ENCODE peak calls at places on chromosomes 7 and 10, in nine cellular contexts. One of them, this sample, is unnamed.
A peak's percentile ranks its signal among the peaks of the same experiment; 100 is the strongest.

GRCh38 chr10:84108797-84109196 is 30.5 kb upstream of the GHITM start:
- DNase-seq in CD8-positive, alpha-beta T cell: no peak
- DNase-seq in NT2/D1: no peak
- DNase-seq in tibial artery: no peak
- DNase-seq in fibroblast of lung: no peak
- DNase-seq in mesenchymal stem cell: no peak
- DNase-seq in CD8-positive, alpha-beta memory T cell: no peak
- DNase-seq in heart left ventricle: no peak
- DNase-seq in IMR-90: no peak
- DNase-seq in this sample: no peak

GRCh38 chr10:89543841-89544240 is 8.4 kb upstream of the SLC16A12 start:
- DNase-seq in heart left ventricle: no peak
- DNase-seq in CD8-positive, alpha-beta T cell: no peak
- DNase-seq in tibial artery: no peak
- DNase-seq in IMR-90: no peak
- DNase-seq in NT2/D1: no peak
- DNase-seq in mesenchymal stem cell: no peak
- DNase-seq in CD8-positive, alpha-beta memory T cell: no peak
- DNase-seq in fibroblast of lung: no peak
- DNase-seq in this sample: no peak

GRCh38 chr10:122139226-122139625 is 131.9 kb upstream of the BTBD16 start:
- DNase-seq in CD8-positive, alpha-beta T cell: no peak
- DNase-seq in IMR-90: no peak
- DNase-seq in mesenchymal stem cell: peak; percentile 46
- DNase-seq in heart left ventricle: peak; percentile 88
- DNase-seq in tibial artery: no peak
- DNase-seq in NT2/D1: no peak
- DNase-seq in fibroblast of lung: no peak
- DNase-seq in CD8-positive, alpha-beta memory T cell: no peak
- DNase-seq in this sample: no peak

GRCh38 chr7:54811016-54811924 is 52.3 kb upstream of the SEC61G start:
- DNase-seq in tibial artery: no peak
- DNase-seq in mesenchymal stem cell: peak; percentile 62
- DNase-seq in heart left ventricle: no peak
- DNase-seq in CD8-positive, alpha-beta T cell: no peak
- DNase-seq in fibroblast of lung: peak; percentile 91
- DNase-seq in NT2/D1: no peak
- DNase-seq in IMR-90: peak; percentile 94
- DNase-seq in CD8-positive, alpha-beta memory T cell: no peak
- DNase-seq in this sample: no peak

GRCh38 chr7:91034459-91035368 is 229.5 kb upstream of the FZD1 start:
- DNase-seq in CD8-positive, alpha-beta T cell: no peak
- DNase-seq in tibial artery: peak; percentile 60
- DNase-seq in NT2/D1: peak; percentile 50
- DNase-seq in fibroblast of lung: peak; percentile 77
- DNase-seq in heart left ventricle: peak; percentile 50
- DNase-seq in IMR-90: peak; percentile 63
- DNase-seq in mesenchymal stem cell: peak; percentile 42
- DNase-seq in CD8-positive, alpha-beta memory T cell: no peak
- DNase-seq in this sample: peak; percentile 76

GRCh38 chr7:99679032-99679399 is 780 bp downstream of the CYP3A5 start:
- DNase-seq in CD8-positive, alpha-beta T cell: no peak
- DNase-seq in tibial artery: no peak
- DNase-seq in CD8-positive, alpha-beta memory T cell: no peak
- DNase-seq in mesenchymal stem cell: peak; percentile 16
- DNase-seq in heart left ventricle: no peak
- DNase-seq in NT2/D1: no peak
- DNase-seq in IMR-90: peak; percentile 22
- DNase-seq in fibroblast of lung: peak; percentile 17
- DNase-seq in this sample: peak; percentile 22

GRCh38 chr10:71646592-71647292 is 72.8 kb downstream of the C10orf105 start:
- DNase-seq in CD8-positive, alpha-beta memory T cell: no peak
- DNase-seq in mesenchymal stem cell: no peak
- DNase-seq in heart left ventricle: no peak
- DNase-seq in fibroblast of lung: no peak
- DNase-seq in tibial artery: no peak
- DNase-seq in CD8-positive, alpha-beta T cell: no peak
- DNase-seq in IMR-90: no peak
- DNase-seq in NT2/D1: no peak
- DNase-seq in this sample: no peak

GRCh38 chr10:100982916-100983830 is 4.1 kb downstream of the MRPL43 start:
- DNase-seq in IMR-90: no peak
- DNase-seq in fibroblast of lung: no peak
- DNase-seq in NT2/D1: no peak
- DNase-seq in tibial artery: no peak
- DNase-seq in mesenchymal stem cell: no peak
- DNase-seq in CD8-positive, alpha-beta memory T cell: no peak
- DNase-seq in CD8-positive, alpha-beta T cell: no peak
- DNase-seq in heart left ventricle: no peak
- DNase-seq in this sample: no peak

GRCh38 chr10:50622497-50623298 is 1.1 kb downstream of the SGMS1 start:
- DNase-seq in CD8-positive, alpha-beta memory T cell: peak; percentile 50
- DNase-seq in fibroblast of lung: peak; percentile 51
- DNase-seq in tibial artery: peak; percentile 41
- DNase-seq in mesenchymal stem cell: peak; percentile 55
- DNase-seq in CD8-positive, alpha-beta T cell: peak; percentile 47
- DNase-seq in IMR-90: peak; percentile 50
- DNase-seq in NT2/D1: no peak
- DNase-seq in heart left ventricle: peak; percentile 61
- DNase-seq in this sample: peak; percentile 29

GRCh38 chr10:60305394-60305892 is 84.2 kb downstream of the ANK3 start:
- DNase-seq in CD8-positive, alpha-beta T cell: no peak
- DNase-seq in fibroblast of lung: peak; percentile 44
- DNase-seq in tibial artery: no peak
- DNase-seq in mesenchymal stem cell: peak; percentile 66
- DNase-seq in CD8-positive, alpha-beta memory T cell: no peak
- DNase-seq in NT2/D1: no peak
- DNase-seq in IMR-90: peak; percentile 65
- DNase-seq in heart left ventricle: no peak
- DNase-seq in this sample: no peak

GRCh38 chr7:52565980-52566379 is 469.5 kb upstream of the POM121L12 start:
- DNase-seq in CD8-positive, alpha-beta memory T cell: no peak
- DNase-seq in fibroblast of lung: no peak
- DNase-seq in NT2/D1: no peak
- DNase-seq in tibial artery: no peak
- DNase-seq in mesenchymal stem cell: no peak
- DNase-seq in heart left ventricle: no peak
- DNase-seq in IMR-90: no peak
- DNase-seq in CD8-positive, alpha-beta T cell: no peak
- DNase-seq in this sample: no peak

GRCh38 chr7:41698726-41699125 is 4.2 kb downstream of the INHBA start:
- DNase-seq in fibroblast of lung: peak; percentile 68
- DNase-seq in NT2/D1: no peak
- DNase-seq in heart left ventricle: peak; percentile 26
- DNase-seq in CD8-positive, alpha-beta memory T cell: no peak
- DNase-seq in CD8-positive, alpha-beta T cell: no peak
- DNase-seq in mesenchymal stem cell: peak; percentile 85
- DNase-seq in IMR-90: peak; percentile 85
- DNase-seq in tibial artery: no peak
- DNase-seq in this sample: no peak

GRCh38 chr10:91219371-91220193 is 881 bp upstream of the PCGF5 start:
- DNase-seq in tibial artery: no peak
- DNase-seq in fibroblast of lung: no peak
- DNase-seq in heart left ventricle: no peak
- DNase-seq in CD8-positive, alpha-beta memory T cell: no peak
- DNase-seq in mesenchymal stem cell: no peak
- DNase-seq in IMR-90: peak; percentile 29
- DNase-seq in CD8-positive, alpha-beta T cell: no peak
- DNase-seq in NT2/D1: no peak
- DNase-seq in this sample: no peak

GRCh38 chr7:54080525-54080924 is 461.6 kb upstream of the VSTM2A start:
- DNase-seq in fibroblast of lung: no peak
- DNase-seq in CD8-positive, alpha-beta T cell: no peak
- DNase-seq in CD8-positive, alpha-beta memory T cell: no peak
- DNase-seq in IMR-90: no peak
- DNase-seq in NT2/D1: no peak
- DNase-seq in mesenchymal stem cell: no peak
- DNase-seq in heart left ventricle: no peak
- DNase-seq in tibial artery: no peak
- DNase-seq in this sample: no peak

GRCh38 chr10:48938281-48938680 is 1.4 kb downstream of the LRRC18 start:
- DNase-seq in CD8-positive, alpha-beta T cell: no peak
- DNase-seq in CD8-positive, alpha-beta memory T cell: no peak
- DNase-seq in NT2/D1: no peak
- DNase-seq in tibial artery: no peak
- DNase-seq in fibroblast of lung: no peak
- DNase-seq in IMR-90: no peak
- DNase-seq in heart left ventricle: no peak
- DNase-seq in mesenchymal stem cell: no peak
- DNase-seq in this sample: no peak

GRCh38 chr7:132500727-132501410 is 75.4 kb downstream of the PLXNA4 start:
- DNase-seq in mesenchymal stem cell: peak; percentile 2
- DNase-seq in NT2/D1: no peak
- DNase-seq in CD8-positive, alpha-beta T cell: no peak
- DNase-seq in CD8-positive, alpha-beta memory T cell: no peak
- DNase-seq in IMR-90: no peak
- DNase-seq in heart left ventricle: peak; percentile 82
- DNase-seq in fibroblast of lung: peak; percentile 74
- DNase-seq in tibial artery: peak; percentile 80
- DNase-seq in this sample: no peak

GRCh38 chr10:124966008-124966407 is 24.1 kb downstream of the ZRANB1 start:
- DNase-seq in CD8-positive, alpha-beta memory T cell: no peak
- DNase-seq in CD8-positive, alpha-beta T cell: no peak
- DNase-seq in fibroblast of lung: peak; percentile 45
- DNase-seq in NT2/D1: no peak
- DNase-seq in IMR-90: peak; percentile 53
- DNase-seq in mesenchymal stem cell: no peak
- DNase-seq in tibial artery: no peak
- DNase-seq in heart left ventricle: no peak
- DNase-seq in this sample: no peak
- H3K4me3 ChIP-seq in CD8-positive, alpha-beta memory T cell: no peak overlapping the region
- H3K4me3 ChIP-seq in CD8-positive, alpha-beta T cell: no peak overlapping the region
- H3K4me3 ChIP-seq in fibroblast of lung: no peak overlapping the region
- H3K4me3 ChIP-seq in NT2/D1: no peak overlapping the region
- H3K4me3 ChIP-seq in IMR-90: no peak overlapping the region
- H3K4me3 ChIP-seq in mesenchymal stem cell: no peak overlapping the region
- H3K4me3 ChIP-seq in tibial artery: no peak overlapping the region
- H3K4me3 ChIP-seq in heart left ventricle: no peak overlapping the region
- H3K4me3 ChIP-seq in this sample: no peak overlapping the region

GRCh38 chr10:124601016-124601415 is 139.4 kb downstream of the LHPP start:
- DNase-seq in NT2/D1: no peak
- DNase-seq in tibial artery: no peak
- DNase-seq in fibroblast of lung: no peak
- DNase-seq in CD8-positive, alpha-beta memory T cell: no peak
- DNase-seq in CD8-positive, alpha-beta T cell: no peak
- DNase-seq in heart left ventricle: no peak
- DNase-seq in mesenchymal stem cell: no peak
- DNase-seq in IMR-90: no peak
- DNase-seq in this sample: no peak
- H3K9me3 ChIP-seq in NT2/D1: no peaks in the 10 kb centered on the region
- H3K9me3 ChIP-seq in tibial artery: no peaks in the 10 kb centered on the region
- H3K9me3 ChIP-seq in fibroblast of lung: no peaks in the 10 kb centered on the region
- H3K9me3 ChIP-seq in CD8-positive, alpha-beta memory T cell: no peaks in the 10 kb centered on the region
- H3K9me3 ChIP-seq in CD8-positive, alpha-beta T cell: no peaks in the 10 kb centered on the region
- H3K9me3 ChIP-seq in heart left ventricle: no peaks in the 10 kb centered on the region
- H3K9me3 ChIP-seq in mesenchymal stem cell: no peaks in the 10 kb centered on the region
- H3K9me3 ChIP-seq in IMR-90: no peaks in the 10 kb centered on the region
- H3K9me3 ChIP-seq in this sample: no peaks in the 10 kb centered on the region

GRCh38 chr7:94647295-94647694 is 8.6 kb downstream of the SGCE start:
- DNase-seq in fibroblast of lung: no peak
- DNase-seq in mesenchymal stem cell: no peak
- DNase-seq in NT2/D1: no peak
- DNase-seq in heart left ventricle: no peak
- DNase-seq in IMR-90: no peak
- DNase-seq in CD8-positive, alpha-beta memory T cell: no peak
- DNase-seq in tibial artery: no peak
- DNase-seq in CD8-positive, alpha-beta T cell: no peak
- DNase-seq in this sample: no peak

GRCh38 chr7:94650652-94651051 is 5.3 kb downstream of the SGCE start:
- DNase-seq in heart left ventricle: no peak
- DNase-seq in CD8-positive, alpha-beta memory T cell: no peak
- DNase-seq in NT2/D1: no peak
- DNase-seq in mesenchymal stem cell: no peak
- DNase-seq in tibial artery: no peak
- DNase-seq in CD8-positive, alpha-beta T cell: no peak
- DNase-seq in fibroblast of lung: no peak
- DNase-seq in IMR-90: no peak
- DNase-seq in this sample: no peak

GRCh38 chr7:94648731-94649130 is 7.2 kb downstream of the SGCE start:
- DNase-seq in mesenchymal stem cell: no peak
- DNase-seq in CD8-positive, alpha-beta memory T cell: no peak
- DNase-seq in tibial artery: no peak
- DNase-seq in heart left ventricle: no peak
- DNase-seq in fibroblast of lung: no peak
- DNase-seq in NT2/D1: no peak
- DNase-seq in IMR-90: no peak
- DNase-seq in CD8-positive, alpha-beta T cell: no peak
- DNase-seq in this sample: no peak

GRCh38 chr7:94650137-94650536 is 5.8 kb downstream of the SGCE start:
- DNase-seq in tibial artery: no peak
- DNase-seq in CD8-positive, alpha-beta T cell: no peak
- DNase-seq in CD8-positive, alpha-beta memory T cell: no peak
- DNase-seq in IMR-90: no peak
- DNase-seq in fibroblast of lung: no peak
- DNase-seq in mesenchymal stem cell: no peak
- DNase-seq in heart left ventricle: no peak
- DNase-seq in NT2/D1: no peak
- DNase-seq in this sample: no peak

GRCh38 chr7:94649313-94649924 is 6.5 kb downstream of the SGCE start:
- DNase-seq in tibial artery: no peak
- DNase-seq in NT2/D1: no peak
- DNase-seq in heart left ventricle: no peak
- DNase-seq in CD8-positive, alpha-beta T cell: no peak
- DNase-seq in IMR-90: peak; percentile 2
- DNase-seq in CD8-positive, alpha-beta memory T cell: no peak
- DNase-seq in mesenchymal stem cell: peak; percentile 26
- DNase-seq in fibroblast of lung: no peak
- DNase-seq in this sample: no peak
- H3K27me3 ChIP-seq in tibial artery: no peaks in the 10 kb centered on the region
- H3K27me3 ChIP-seq in NT2/D1: no peaks in the 10 kb centered on the region
- H3K27me3 ChIP-seq in heart left ventricle: no peaks in the 10 kb centered on the region
- H3K27me3 ChIP-seq in CD8-positive, alpha-beta T cell: peaks cover 16% of the 10 kb centered on the region
- H3K27me3 ChIP-seq in IMR-90: no peaks in the 10 kb centered on the region
- H3K27me3 ChIP-seq in CD8-positive, alpha-beta memory T cell: peaks cover 30% of the 10 kb centered on the region
- H3K27me3 ChIP-seq in mesenchymal stem cell: no peaks in the 10 kb centered on the region
- H3K27me3 ChIP-seq in fibroblast of lung: no peaks in the 10 kb centered on the region
- H3K27me3 ChIP-seq in this sample: no peaks in the 10 kb centered on the region

GRCh38 chr10:6794441-6794840 is 214.4 kb upstream of the PRKCQ start:
- DNase-seq in fibroblast of lung: no peak
- DNase-seq in heart left ventricle: no peak
- DNase-seq in NT2/D1: no peak
- DNase-seq in mesenchymal stem cell: no peak
- DNase-seq in IMR-90: no peak
- DNase-seq in tibial artery: no peak
- DNase-seq in CD8-positive, alpha-beta T cell: no peak
- DNase-seq in CD8-positive, alpha-beta memory T cell: no peak
- DNase-seq in this sample: no peak

GRCh38 chr10:6796231-6796630 is 216.2 kb upstream of the PRKCQ start:
- DNase-seq in IMR-90: no peak
- DNase-seq in mesenchymal stem cell: no peak
- DNase-seq in heart left ventricle: no peak
- DNase-seq in CD8-positive, alpha-beta memory T cell: no peak
- DNase-seq in tibial artery: no peak
- DNase-seq in CD8-positive, alpha-beta T cell: no peak
- DNase-seq in NT2/D1: no peak
- DNase-seq in fibroblast of lung: no peak
- DNase-seq in this sample: no peak

DNA sequence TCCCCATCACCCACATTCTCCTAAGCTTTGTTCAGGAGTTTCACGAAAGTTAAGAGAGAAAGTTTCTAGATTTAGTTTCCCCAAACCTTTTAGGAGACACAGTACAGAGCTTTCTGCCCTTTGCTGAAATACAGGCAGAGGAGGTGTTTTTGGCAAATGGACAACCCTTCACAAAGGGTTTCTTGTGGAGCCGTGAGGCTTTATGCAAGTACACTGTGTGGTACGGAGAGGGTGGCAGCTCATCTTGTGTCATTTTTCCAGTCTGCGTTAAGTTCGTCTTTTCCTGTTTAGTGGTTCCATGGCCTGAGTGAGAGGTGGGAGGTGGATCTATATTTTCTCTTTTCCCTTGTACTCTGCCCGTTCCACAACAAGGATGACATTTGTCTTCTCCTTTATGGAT is 215.5 kb upstream of the PRKCQ start:
- DNase-seq in CD8-positive, alpha-beta T cell: no peak
- DNase-seq in fibroblast of lung: no peak
- DNase-seq in NT2/D1: no peak
- DNase-seq in mesenchymal stem cell: no peak
- DNase-seq in IMR-90: no peak
- DNase-seq in tibial artery: no peak
- DNase-seq in CD8-positive, alpha-beta memory T cell: no peak
- DNase-seq in heart left ventricle: no peak
- DNase-seq in this sample: no peak
- H3K4me3 ChIP-seq in CD8-positive, alpha-beta T cell: no peak overlapping the region
- H3K4me3 ChIP-seq in fibroblast of lung: no peak overlapping the region
- H3K4me3 ChIP-seq in NT2/D1: no peak overlapping the region
- H3K4me3 ChIP-seq in mesenchymal stem cell: no peak overlapping the region
- H3K4me3 ChIP-seq in IMR-90: no peak overlapping the region
- H3K4me3 ChIP-seq in tibial artery: no peak overlapping the region
- H3K4me3 ChIP-seq in CD8-positive, alpha-beta memory T cell: no peak overlapping the region
- H3K4me3 ChIP-seq in heart left ventricle: no peak overlapping the region
- H3K4me3 ChIP-seq in this sample: no peak overlapping the region